ENCODE peak calls at places on chromosomes 3 and 15, in seven cellular contexts. O, D, Q, M, U, I and V are unnamed samples. For H3K36me3, the result is how much of the 10 kb centered on the place peaks cover.

GRCh38 chr3:165446555-165446954 is 250.4 kb upstream of the SLITRK3 start:
- DNase-seq in O (no peak), D (no peak), Q (no peak), M (no peak), U (no peak), I (no peak), V (no peak)

GRCh38 chr3:67723863-67724262 is 69.5 kb upstream of the SUCLG2 start:
- DNase-seq in O (no peak), D (no peak), Q (no peak), M (no peak), U (no peak), I (no peak), V (no peak)

GRCh38 chr3:12988728-12989454 is 84.3 kb downstream of the IQSEC1 start:
- DNase-seq in O (no peak), D (no peak), Q (no peak), M (no peak), U (no peak), I (no peak), V (no peak)

GRCh38 chr15:77144492-77145070 is 73.7 kb upstream of the TSPAN3 start:
- DNase-seq in O (no peak), D (no peak), Q (no peak), M (no peak), U (peak), I (no peak), V (no peak)

GRCh38 chr3:184050217-184050847 is 2.5 kb upstream of the HTR3C start:
- DNase-seq in O (no peak), D (no peak), Q (peak), M (no peak), U (no peak), I (no peak), V (no peak)

GRCh38 chr3:12508316-12508715 is 24.0 kb downstream of the TSEN2 start:
- DNase-seq in O (no peak), D (peak), Q (no peak), M (no peak), U (peak), I (no peak), V (peak)

GRCh38 chr15:95857124-95857757 is 473.3 kb upstream of the NR2F2 start:
- DNase-seq in O (no peak), D (no peak), Q (no peak), M (no peak), U (no peak), I (no peak), V (no peak)

GRCh38 chr3:53547327-53547726 is 52.9 kb downstream of the CACNA1D start:
- DNase-seq in O (no peak), D (no peak), Q (no peak), M (no peak), U (no peak), I (no peak), V (no peak)

GRCh38 chr15:75149911-75150709 is 51.6 kb upstream of the C15orf39 start:
- DNase-seq in O (peak), D (no peak), Q (no peak), M (no peak), U (peak), I (no peak), V (no peak)

GRCh38 chr3:195705081-195705991 is 15.4 kb upstream of the MUC20 start:
- DNase-seq in O (no peak), D (no peak), Q (no peak), M (no peak), U (no peak), I (no peak), V (no peak)

GRCh38 chr15:57772223-57772957 is 65.9 kb downstream of the POLR2M start:
- DNase-seq in O (no peak), D (no peak), Q (no peak), M (no peak), U (peak), I (no peak), V (no peak)

GRCh38 chr3:119469378-119470189 is 821 bp downstream of the POGLUT1 start:
- DNase-seq in O (no peak), D (no peak), Q (no peak), M (no peak), U (no peak), I (no peak), V (no peak)

GRCh38 chr3:157581331-157581730 is 78.1 kb upstream of the VEPH1 start:
- DNase-seq in O (no peak), D (no peak), Q (no peak), M (no peak), U (no peak), I (no peak), V (no peak)

GRCh38 chr3:58369876-58370275 is 37.2 kb downstream of the PXK start:
- DNase-seq in O (no peak), D (no peak), Q (no peak), M (no peak), U (no peak), I (no peak), V (no peak)

GRCh38 chr15:29089731-29090616 is 179.6 kb downstream of the NSMCE3 start:
- DNase-seq in O (no peak), D (no peak), Q (no peak), M (no peak), U (no peak), I (no peak), V (no peak)

GRCh38 chr3:22372292-22372949 is 621.4 kb upstream of the ZNF385D start:
- DNase-seq in O (no peak), D (peak), Q (peak), M (no peak), U (no peak), I (no peak), V (no peak)

GRCh38 chr15:66961901-66962300 is 103.5 kb upstream of the SMAD3 start:
- DNase-seq in O (no peak), D (no peak), Q (no peak), M (no peak), U (no peak), I (no peak), V (no peak)

GRCh38 chr15:32867313-32867626 is 149.5 kb downstream of the GREM1 start:
- DNase-seq in O (peak), D (no peak), Q (no peak), M (no peak), U (no peak), I (no peak), V (no peak)

GRCh38 chr3:21435871-21436270 is 315.1 kb downstream of the ZNF385D start:
- DNase-seq in O (no peak), D (no peak), Q (no peak), M (no peak), U (peak), I (no peak), V (no peak)

GRCh38 chr3:178270838-178271237 is 265.4 kb upstream of the KCNMB2 start:
- DNase-seq in O (no peak), D (no peak), Q (no peak), M (no peak), U (no peak), I (no peak), V (no peak)

GRCh38 chr3:112136959-112137693 is 4.1 kb upstream of the GCSAM start:
- DNase-seq in O (peak), D (no peak), Q (no peak), M (no peak), U (no peak), I (no peak), V (no peak)

GRCh38 chr3:33256249-33256648 is 21.0 kb upstream of the FBXL2 start:
- DNase-seq in O (no peak), D (no peak), Q (no peak), M (no peak), U (no peak), I (no peak), V (no peak)

GRCh38 chr3:52149021-52149420 is 5.2 kb downstream of the POC1A start:
- DNase-seq in O (no peak), D (no peak), Q (no peak), M (no peak), U (no peak), I (no peak), V (no peak)

GRCh38 chr15:33370225-33371020 is 59.7 kb downstream of the RYR3 start:
- DNase-seq in O (no peak), D (no peak), Q (no peak), M (no peak), U (no peak), I (no peak), V (no peak)

GRCh38 chr3:154280161-154280560 is 44.1 kb downstream of the DHX36 start:
- DNase-seq in O (no peak), D (no peak), Q (no peak), M (no peak), U (no peak), I (no peak), V (no peak)

GRCh38 chr15:101162701-101163483 is 89.0 kb downstream of the CHSY1 start:
- DNase-seq in O (no peak), D (no peak), Q (no peak), M (no peak), U (no peak), I (peak), V (no peak)

GRCh38 chr3:156548041-156548687 is 6.8 kb downstream of the SSR3 start:
- DNase-seq in O (no peak), D (no peak), Q (no peak), M (no peak), U (no peak), I (no peak), V (no peak)
- H3K36me3 ChIP-seq in O (under half), D (under half), Q (under half), M (under half), U (half or more), I (under half), V (under half)

GRCh38 chr3:170386468-170386867 is 29.0 kb downstream of the SKIL start:
- DNase-seq in O (no peak), D (no peak), Q (no peak), M (no peak), U (no peak), I (no peak), V (no peak)
- H3K36me3 ChIP-seq in O (under half), D (under half), Q (under half), M (under half), U (half or more), I (under half), V (under half)

DNA sequence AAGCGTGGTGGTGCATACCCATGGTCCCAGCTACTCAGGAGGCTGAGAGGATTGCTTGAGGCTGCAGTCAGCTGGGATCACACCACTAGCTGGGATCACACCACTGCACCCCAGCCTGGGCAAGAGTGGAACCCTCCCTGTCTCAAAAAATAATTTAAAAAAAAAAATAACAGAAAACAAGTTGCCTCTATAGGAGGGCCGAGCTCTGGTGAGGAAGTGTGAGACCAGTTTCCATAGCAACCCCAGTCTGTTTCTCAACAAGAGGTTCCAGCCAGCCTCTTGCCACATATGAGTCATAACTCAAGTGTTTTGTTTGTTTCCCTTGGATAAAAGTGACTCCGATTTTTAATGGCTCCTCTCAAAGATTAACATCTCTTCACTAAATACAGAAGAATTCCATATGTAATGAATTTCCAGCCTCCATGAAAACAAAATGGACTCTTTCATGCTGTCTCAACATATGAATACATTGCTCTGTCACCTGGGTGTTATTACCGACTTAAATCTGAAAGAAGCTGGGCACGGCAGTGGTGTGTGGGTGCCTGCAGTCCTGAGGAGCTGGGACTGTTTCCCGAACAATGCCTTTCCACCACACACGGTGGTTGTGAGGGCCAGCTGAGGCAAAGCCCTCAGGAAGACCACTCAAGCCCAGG is 19.7 kb downstream of the TMEM43 start:
- DNase-seq in O (peak), D (peak), Q (no peak), M (peak), U (peak), I (peak), V (peak)
- H3K36me3 ChIP-seq in O (under half), D (under half), Q (under half), M (under half), U (under half), I (under half), V (under half)

GRCh38 chr15:68888419-68888818 is 41.9 kb upstream of the SPESP1 start:
- DNase-seq in O (no peak), D (no peak), Q (no peak), M (no peak), U (no peak), I (no peak), V (no peak)
- H3K36me3 ChIP-seq in O (under half), D (under half), Q (under half), M (under half), U (under half), I (under half), V (under half)

DNA sequence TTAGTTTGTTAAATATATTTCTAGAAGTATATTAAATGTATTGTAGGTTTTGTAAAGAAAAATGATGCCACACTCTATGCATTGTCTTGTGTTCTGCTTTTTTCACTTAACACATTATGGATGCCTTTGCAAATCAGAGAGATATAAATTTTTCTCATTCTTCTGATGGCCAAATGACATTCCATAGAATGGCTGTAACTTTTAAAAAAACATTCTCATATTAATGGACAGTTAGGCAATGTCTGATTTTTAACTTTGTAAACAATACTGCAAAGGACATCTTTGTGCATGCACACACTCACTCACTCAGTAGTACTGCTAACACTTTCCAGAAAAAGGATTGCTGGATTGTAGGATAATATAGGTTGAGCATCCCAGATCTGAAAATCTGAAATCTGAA is 195.9 kb downstream of the ITPR1 start:
- DNase-seq in O (no peak), D (no peak), Q (no peak), M (no peak), U (no peak), I (no peak), V (no peak)
- H3K36me3 ChIP-seq in O (under half), D (under half), Q (under half), M (under half), U (under half), I (under half), V (under half)

DNA sequence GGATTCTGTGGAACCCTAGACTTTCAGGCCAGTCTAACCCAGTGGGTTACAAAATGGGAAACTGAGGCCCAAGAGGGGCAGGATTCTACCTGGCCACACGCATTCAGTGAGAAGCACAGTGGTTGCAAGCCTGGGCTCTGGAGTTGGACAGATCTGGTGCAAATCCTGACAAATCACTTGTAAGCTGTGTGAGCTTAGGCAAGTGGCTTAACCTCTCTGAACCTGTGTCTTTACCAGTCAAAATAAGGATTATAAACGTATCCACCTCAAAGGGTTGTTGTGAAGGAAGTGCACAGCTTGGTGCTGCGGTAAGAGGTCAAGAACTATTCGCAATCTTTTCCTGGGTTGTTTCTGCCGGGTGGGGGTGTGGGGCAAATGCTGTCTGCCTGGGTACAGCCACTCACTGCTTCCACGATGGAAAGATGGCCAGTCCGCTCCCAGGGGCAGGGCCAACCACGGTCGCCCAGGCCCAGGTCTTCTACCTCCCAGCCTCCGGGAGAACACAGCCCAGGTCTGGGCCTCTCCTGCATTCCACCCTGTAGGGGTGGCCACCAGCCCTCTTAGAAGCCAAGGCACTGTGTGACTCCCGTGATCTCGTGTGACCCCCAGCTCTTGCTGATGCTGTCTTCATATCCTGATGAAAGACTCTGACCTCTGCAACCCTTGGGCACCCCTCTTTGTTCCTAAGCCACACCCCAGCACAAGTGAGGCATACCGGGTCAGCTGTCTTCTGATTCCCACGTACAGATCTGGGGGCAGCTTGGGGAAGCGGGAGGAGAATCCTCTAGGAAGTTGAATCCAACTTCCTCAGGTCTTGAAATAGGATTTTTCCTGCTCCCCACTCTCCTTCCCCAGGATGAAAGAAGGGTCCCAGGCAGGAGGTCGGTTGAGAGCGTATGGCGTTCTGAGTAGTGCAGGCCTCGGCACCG is 1.5 kb downstream of the CHRNA3 start:
- DNase-seq in O (no peak), D (peak), Q (no peak), M (no peak), U (no peak), I (no peak), V (no peak)
- H3K36me3 ChIP-seq in O (under half), D (under half), Q (under half), M (under half), U (under half), I (under half), V (under half)

GRCh38 chr3:45967724-45968123 is 24.5 kb downstream of the CXCR6 start:
- DNase-seq in O (no peak), D (no peak), Q (no peak), M (no peak), U (no peak), I (no peak), V (no peak)

GRCh38 chr3:45966969-45967640 is 23.8 kb downstream of the CXCR6 start:
- DNase-seq in O (no peak), D (no peak), Q (no peak), M (no peak), U (no peak), I (no peak), V (no peak)

GRCh38 chr3:45968706-45969105 is 25.4 kb downstream of the CXCR6 start:
- DNase-seq in O (no peak), D (no peak), Q (no peak), M (no peak), U (no peak), I (no peak), V (peak)

GRCh38 chr3:45969152-45969551 is 25.9 kb downstream of the CXCR6 start:
- DNase-seq in O (no peak), D (no peak), Q (no peak), M (no peak), U (no peak), I (no peak), V (no peak)

GRCh38 chr3:45968149-45968548 is 24.9 kb downstream of the CXCR6 start:
- DNase-seq in O (no peak), D (no peak), Q (no peak), M (no peak), U (no peak), I (no peak), V (no peak)
- H3K36me3 ChIP-seq in O (under half), D (under half), Q (under half), M (half or more), U (under half), I (under half), V (under half)

GRCh38 chr15:65512189-65512588 is 5.3 kb downstream of the DPP8 start:
- DNase-seq in O (no peak), D (no peak), Q (no peak), M (no peak), U (no peak), I (no peak), V (no peak)
- H3K36me3 ChIP-seq in O (under half), D (under half), Q (under half), M (under half), U (half or more), I (under half), V (under half)

DNA sequence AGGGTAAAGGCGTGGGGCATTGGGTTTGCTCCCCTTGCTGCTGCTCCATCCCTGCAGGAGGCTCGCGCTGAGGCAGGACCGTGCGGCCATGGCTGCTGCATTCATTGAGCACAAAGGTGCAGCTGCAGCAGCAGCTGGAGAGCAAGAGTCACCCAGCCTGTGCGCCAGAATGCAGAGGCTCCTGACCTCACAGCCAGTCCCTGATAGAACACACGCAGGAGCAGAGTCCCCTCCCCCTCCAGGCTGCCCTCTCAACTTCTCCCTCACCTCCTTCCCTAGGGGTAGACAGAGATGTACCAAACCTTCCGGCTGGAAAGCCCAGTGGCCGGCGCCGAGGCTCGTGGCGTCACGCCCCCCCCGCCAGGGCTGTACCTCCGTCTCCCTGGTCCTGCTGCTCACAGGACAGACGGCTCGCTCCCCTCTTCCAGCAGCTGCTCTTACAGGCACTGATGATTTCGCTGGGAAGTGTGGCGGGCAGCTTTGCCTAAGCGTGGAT is 47.0 kb downstream of the PGPEP1L start:
- DNase-seq in O (no peak), D (no peak), Q (no peak), M (no peak), U (no peak), I (no peak), V (no peak)
- H3K36me3 ChIP-seq in O (under half), D (under half), Q (under half), M (under half), U (half or more), I (under half), V (under half)

GRCh38 chr15:42215854-42216829 is 8.0 kb upstream of the VPS39 start:
- DNase-seq in O (no peak), D (no peak), Q (no peak), M (no peak), U (no peak), I (no peak), V (no peak)
- H3K36me3 ChIP-seq in O (under half), D (under half), Q (under half), M (under half), U (half or more), I (under half), V (under half)